ENCODE peak calls at places on chromosomes 16 and 17, in eight cellular contexts. B is NCI-H1436; U is stimulated activated CD4-positive, alpha-beta T cell treated with anti-CD3 and anti-CD28 coated beads, TNF-alpha, amount 100 ng/mL, for 1 hour; R is heart right ventricle; V is NCI-H187 treated with DMSO at 0.1 percent for 48 hours; L is progenitor cell of endocrine pancreas; K is activated naive CD4-positive, alpha-beta T cell treated with anti-CD3 and anti-CD28 coated beads for 36 hours; I is A549. X is an unnamed sample.
A peak's percentile ranks its signal among the peaks of the same experiment; 100 is the strongest.

GRCh38 chr17:81365601-81366585 is 29.4 kb upstream of the BAHCC1 start:
- DNase-seq in L (no peak), R (no peak), U (no peak), V (no peak), B (no peak), I (no peak), K (peak; percentile 37), X (no peak)

GRCh38 chr16:52869243-52869642 is 183.5 kb downstream of the CHD9NB start:
- DNase-seq in V (no peak), B (no peak), I (no peak), K (no peak), U (no peak), R (no peak), L (no peak), X (no peak)

GRCh38 chr17:80791758-80792284 is 199.8 kb upstream of the CHMP6 start:
- DNase-seq in U (no peak), L (no peak), V (no peak), K (peak; percentile 77), B (no peak), R (peak; percentile 43), I (peak; percentile 96), X (no peak)

GRCh38 chr17:76612977-76613851 is 27.6 kb upstream of the ST6GALNAC2 start:
- DNase-seq in B (no peak), L (no peak), R (no peak), I (peak; percentile 58), V (no peak), U (no peak), K (no peak), X (no peak)

GRCh38 chr17:65130829-65131228 is 6.3 kb upstream of the RGS9 start:
- DNase-seq in U (no peak), L (no peak), K (no peak), B (no peak), I (no peak), R (no peak), V (no peak), X (no peak)

GRCh38 chr17:10135539-10136257 is 62.7 kb downstream of the GAS7 start:
- DNase-seq in I (peak; percentile 22), V (no peak), U (no peak), R (no peak), L (no peak), K (no peak), B (no peak), X (no peak)

GRCh38 chr17:42743595-42744282 is 1.1 kb downstream of the EZH1 start:
- DNase-seq in L (no peak), V (no peak), I (no peak), R (no peak), U (no peak), K (no peak), B (no peak), X (no peak)

GRCh38 chr17:31512796-31513195 is 121.3 kb downstream of the RAB11FIP4 start:
- DNase-seq in U (no peak), B (no peak), I (no peak), K (no peak), L (no peak), R (no peak), V (no peak), X (no peak)

GRCh38 chr17:37838276-37838675 is 85.9 kb upstream of the TBC1D3K start:
- DNase-seq in I (no peak), B (no peak), L (no peak), K (no peak), V (no peak), R (no peak), U (no peak), X (no peak)

X was measured in activated gamma-delta T cell.